ENCODE peak calls at places on chromosome 22, in six cellular contexts. H is endothelial cell; K is activated CD8-positive, alpha-beta memory T cell treated with anti-CD3 and anti-CD28 coated beads for 1 hour; L is aorta; O is HTR-8/SVneo; W is H9. V is an unnamed sample.

GRCh38 chr22:25643232-25644000 is 78.9 kb downstream of the GRK3 start:
- DNase-seq in W (no peak), H (no peak), O (no peak), K (no peak), L (no peak), V (no peak)

GRCh38 chr22:48112687-48113521 is 1350.5 kb downstream of the TBC1D22A start:
- DNase-seq in H (no peak), W (no peak), O (no peak), L (no peak), K (no peak), V (no peak)

GRCh38 chr22:38233427-38233826 is 31.6 kb downstream of the MAFF start:
- DNase-seq in L (no peak), W (no peak), O (no peak), K (no peak), H (no peak), V (no peak)

GRCh38 chr22:46573781-46574437 is 36.5 kb upstream of the CELSR1 start:
- DNase-seq in K (no peak), W (no peak), H (no peak), L (peak; percentile 62), O (no peak), V (no peak)

GRCh38 chr22:45744442-45744841 is 72.8 kb downstream of the ATXN10 start:
- DNase-seq in H (no peak), L (no peak), O (no peak), K (no peak), W (no peak), V (no peak)

GRCh38 chr22:22111267-22111751 is 128.7 kb upstream of the TOP3B start:
- DNase-seq in K (no peak), H (no peak), O (peak; percentile 44), W (no peak), L (no peak), V (peak; percentile 4)

GRCh38 chr22:17767236-17768065 is 6.8 kb downstream of the BID start:
- DNase-seq in K (no peak), L (no peak), H (no peak), O (no peak), W (no peak), V (no peak)

GRCh38 chr22:47340851-47341436 is 578.5 kb downstream of the TBC1D22A start:
- DNase-seq in L (no peak), O (no peak), H (no peak), K (no peak), W (no peak), V (no peak)

GRCh38 chr22:49963647-49964026 is 3.1 kb downstream of the PIM3 start:
- DNase-seq in K (no peak), H (no peak), O (no peak), L (no peak), W (no peak), V (no peak)

GRCh38 chr22:27310966-27311665 is 490.4 kb downstream of the MN1 start:
- DNase-seq in K (no peak), W (no peak), O (no peak), L (no peak), H (no peak), V (no peak)

GRCh38 chr22:48499456-48500425 is 1327.9 kb downstream of the BRD1 start:
- DNase-seq in K (no peak), W (no peak), L (peak; percentile 68), H (no peak), O (no peak), V (no peak)

GRCh38 chr22:24601217-24602104 is 1.5 kb upstream of the GGT1 start:
- DNase-seq in K (no peak), O (no peak), W (no peak), L (peak; percentile 81), H (no peak), V (peak; percentile 49)

GRCh38 chr22:29031236-29031982 is 30.2 kb downstream of the C22orf31 start:
- DNase-seq in W (peak; percentile 74), K (no peak), H (peak; percentile 41), L (peak; percentile 83), O (peak; percentile 84), V (peak; percentile 91)

GRCh38 chr22:20852076-20852475 is 6.5 kb downstream of the PI4KA start:
- DNase-seq in K (no peak), W (no peak), H (no peak), O (no peak), L (no peak), V (peak; percentile 18)

GRCh38 chr22:31846161-31847115 is 92.6 kb downstream of the DEPDC5 start:
- DNase-seq in K (no peak), W (no peak), H (no peak), O (no peak), L (no peak), V (no peak)

GRCh38 chr22:31329029-31329428 is 17.1 kb downstream of the PATZ1 start:
- DNase-seq in K (no peak), O (no peak), L (no peak), H (no peak), W (no peak), V (peak; percentile 79)

GRCh38 chr22:23065495-23066122 is 4.7 kb upstream of the GNAZ start:
- DNase-seq in L (peak; percentile 52), O (no peak), H (no peak), W (peak; percentile 24), K (no peak), V (no peak)

GRCh38 chr22:23060612-23061400 is 9.5 kb upstream of the GNAZ start:
- DNase-seq in H (no peak), W (no peak), L (peak; percentile 58), K (no peak), O (no peak), V (no peak)

GRCh38 chr22:37990302-37990701 is 5.9 kb upstream of the SOX10 start:
- DNase-seq in W (no peak), K (no peak), L (no peak), O (no peak), H (no peak), V (no peak)

GRCh38 chr22:27881404-27881803 is 37.7 kb downstream of the PITPNB start:
- DNase-seq in K (no peak), L (no peak), O (no peak), W (no peak), H (no peak), V (no peak)

GRCh38 chr22:41862530-41863266 is 29.8 kb downstream of the SREBF2 start:
- DNase-seq in L (no peak), W (no peak), O (no peak), K (no peak), H (no peak), V (no peak)

V was measured in SJCRH30.